ENCODE peak calls at places on chromosomes 6 and 20, in ten cellular contexts. O is AG04450, H is fibroblast of lung, Y is fibroblast of villous mesenchyme, U is HFFc6, V is tibial artery, E is cardiac fibroblast, A is activated B cell treated with CpG ODN at 0.5 μM for 24 hours, J is WTC11, L is endodermal cell. N is an unnamed sample.

GRCh38 chr20:63006611-63007471 is at the start of gene BHLHE23:
- DNase-seq in L (peak; percentile 88), U (no peak), H (no peak), O (no peak), V (no peak), A (peak; percentile 44), E (no peak), Y (no peak), J (peak; percentile 68), N (peak; percentile 91)

GRCh38 chr6:44800171-44800671 is 412.7 kb downstream of the CDC5L start:
- DNase-seq in H (peak; percentile 82), O (no peak), Y (peak; percentile 36), E (peak; percentile 82), A (no peak), L (no peak), U (peak; percentile 5), J (no peak), V (peak; percentile 36), N (no peak)

GRCh38 chr20:53884859-53885654 is 185.3 kb downstream of the BCAS1 start:
- DNase-seq in E (no peak), J (no peak), A (no peak), H (peak; percentile 61), U (no peak), O (no peak), L (no peak), V (no peak), Y (no peak), N (no peak)

GRCh38 chr6:73353636-73354388 is at the start of gene DPPA5:
- DNase-seq in L (no peak), U (no peak), Y (no peak), A (no peak), O (no peak), V (no peak), H (no peak), E (no peak), J (peak; percentile 37), N (no peak)

GRCh38 chr20:37486186-37486999 is 34.7 kb upstream of the NNAT start:
- DNase-seq in L (no peak), O (no peak), E (no peak), V (no peak), U (no peak), H (no peak), Y (no peak), J (no peak), A (no peak), N (no peak)

GRCh38 chr20:57659789-57660509 is 39.7 kb upstream of the ZBP1 start:
- DNase-seq in L (peak; percentile 38), Y (no peak), H (no peak), V (peak; percentile 15), U (no peak), O (no peak), E (no peak), J (peak; percentile 8), A (peak; percentile 14), N (peak; percentile 9)

GRCh38 chr20:34511891-34512265 is 4.3 kb upstream of the DYNLRB1 start:
- DNase-seq in O (no peak), A (no peak), Y (no peak), L (no peak), H (no peak), E (no peak), V (no peak), U (no peak), J (no peak), N (no peak)

GRCh38 chr6:133241901-133242760 is 974 bp downstream of the EYA4 start:
- DNase-seq in H (peak; percentile 32), O (no peak), U (no peak), L (peak; percentile 80), V (no peak), Y (peak; percentile 9), A (no peak), J (peak; percentile 45), E (peak; percentile 12), N (peak; percentile 57)

GRCh38 chr6:150692604-150693003 is 92.9 kb downstream of the PLEKHG1 start:
- DNase-seq in J (no peak), L (no peak), V (no peak), A (no peak), U (no peak), H (no peak), Y (no peak), O (no peak), E (no peak), N (no peak)

GRCh38 chr20:14935285-14935684 is 597.9 kb upstream of the FLRT3 start:
- DNase-seq in L (no peak), U (no peak), E (no peak), Y (no peak), H (no peak), A (no peak), J (no peak), O (no peak), V (no peak), N (no peak)

GRCh38 chr20:18190466-18191233 is 53.0 kb downstream of the KAT14 start:
- DNase-seq in V (no peak), U (peak; percentile 12), Y (peak; percentile 44), E (no peak), O (no peak), J (peak; percentile 34), A (no peak), L (peak; percentile 61), H (no peak), N (no peak)

GRCh38 chr20:25291432-25292133 is 43.7 kb downstream of the PYGB start:
- DNase-seq in U (no peak), L (no peak), A (no peak), E (no peak), J (no peak), Y (no peak), V (no peak), H (no peak), O (no peak), N (no peak)

GRCh38 chr6:95095271-95095670 is 482.1 kb upstream of the MANEA start:
- DNase-seq in E (no peak), Y (no peak), U (no peak), V (no peak), O (no peak), L (no peak), J (no peak), H (peak; percentile 6), A (no peak), N (no peak)

GRCh38 chr6:95093154-95093553 is 484.2 kb upstream of the MANEA start:
- DNase-seq in J (no peak), A (no peak), O (no peak), L (no peak), U (no peak), E (no peak), H (peak; percentile 54), V (no peak), Y (no peak), N (no peak)

GRCh38 chr6:95094751-95095150 is 482.6 kb upstream of the MANEA start:
- DNase-seq in Y (peak; percentile 2), O (peak; percentile 16), J (no peak), L (no peak), U (peak; percentile 20), V (no peak), A (no peak), H (peak; percentile 78), E (peak; percentile 7), N (no peak)

GRCh38 chr6:95095855-95096254 is 481.5 kb upstream of the MANEA start:
- DNase-seq in A (no peak), U (no peak), L (no peak), V (no peak), O (no peak), H (no peak), Y (no peak), E (no peak), J (no peak), N (no peak)

GRCh38 chr6:95091823-95092436 is 485.4 kb upstream of the MANEA start:
- DNase-seq in E (peak; percentile 67), V (no peak), L (no peak), Y (peak; percentile 50), U (peak; percentile 50), O (peak; percentile 16), A (no peak), J (no peak), H (peak; percentile 58), N (no peak)
- TF ChIP-seq CTCF in E (peak; percentile 43), V (peak; percentile 25), L (peak; percentile 84), Y (peak; percentile 48), U (peak; percentile 77), O (peak; percentile 69), A (no peak), J (peak; percentile 55), H (peak; percentile 56), N (peak; percentile 67)

GRCh38 chr6:125816828-125817280 is 26.1 kb downstream of the NCOA7 start:
- DNase-seq in J (no peak), Y (no peak), H (no peak), L (no peak), E (no peak), A (no peak), O (no peak), U (no peak), V (no peak), N (no peak)
- TF ChIP-seq CTCF in J (no peak), Y (no peak), H (no peak), L (no peak), E (no peak), A (no peak), O (no peak), U (no peak), V (no peak), N (no peak)

DNA sequence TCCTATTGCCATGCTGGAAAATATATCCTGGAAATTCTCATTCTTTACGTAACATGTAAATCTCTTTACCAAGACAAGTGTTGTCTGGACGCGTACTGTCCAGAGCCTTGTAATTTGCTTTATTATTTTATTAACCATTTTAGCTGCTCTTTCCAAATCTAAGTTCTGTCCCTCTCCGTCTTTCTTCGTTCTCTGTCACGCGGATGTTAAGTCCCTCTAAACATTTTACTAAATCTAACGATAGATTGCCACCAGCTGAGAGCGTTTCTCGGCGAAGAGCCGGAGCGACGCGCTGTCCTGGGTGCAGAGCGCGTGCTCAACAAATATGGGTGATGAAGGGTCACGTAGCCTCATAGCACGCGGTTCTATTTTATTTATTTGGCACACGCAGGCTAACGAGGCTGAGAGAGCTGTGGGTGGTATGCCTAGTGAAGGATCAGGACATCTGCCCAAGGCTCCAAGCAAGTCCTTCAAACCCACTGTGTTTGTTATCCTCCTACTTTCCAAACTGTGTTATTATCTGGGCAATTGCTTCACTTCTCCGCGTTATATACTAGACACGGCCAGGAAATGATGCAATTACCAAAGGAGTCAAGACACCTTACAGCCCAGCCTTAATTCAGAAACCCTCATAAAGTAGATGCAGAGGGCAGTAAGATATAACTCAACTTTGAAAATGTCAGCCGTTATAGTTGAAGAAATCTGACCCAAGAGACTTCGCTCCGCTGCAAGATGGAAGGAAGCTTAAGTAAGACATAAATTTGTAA is 10.0 kb upstream of the NCOA7 start:
- DNase-seq in A (peak; percentile 44), L (peak; percentile 66), V (peak; percentile 57), J (no peak), Y (peak; percentile 89), O (no peak), U (peak; percentile 54), H (peak; percentile 71), E (peak; percentile 86), N (peak; percentile 39)
- TF ChIP-seq CTCF in A (no peak), L (no peak), V (no peak), J (no peak), Y (no peak), O (no peak), U (peak; percentile 3), H (no peak), E (no peak), N (no peak)

DNA sequence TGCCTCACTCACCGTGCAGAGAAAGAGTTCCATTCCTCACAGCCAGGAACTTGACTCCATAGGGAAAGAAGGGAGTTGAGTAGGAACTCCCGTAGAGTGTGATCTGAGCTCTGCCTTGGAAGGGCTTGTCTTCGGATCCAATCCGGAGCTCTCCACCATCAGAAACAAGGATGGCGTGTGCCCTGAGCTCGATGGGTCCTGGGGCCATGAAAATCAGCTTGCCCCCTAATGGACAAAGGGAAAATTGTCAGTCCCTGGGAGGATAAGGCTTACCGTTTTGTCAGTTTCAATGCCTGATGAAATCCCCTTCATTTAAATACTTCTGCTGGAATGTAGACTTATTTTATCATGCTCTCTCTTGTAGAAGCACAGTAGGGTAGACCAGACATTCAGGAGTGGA is 153.3 kb downstream of the PKHD1 start:
- DNase-seq in O (no peak), H (no peak), V (no peak), U (no peak), A (no peak), Y (no peak), J (peak; percentile 49), E (no peak), L (peak; percentile 82), N (no peak)
- TF ChIP-seq CTCF in O (peak; percentile 9), H (peak; percentile 11), V (no peak), U (peak; percentile 30), A (no peak), Y (peak; percentile 13), J (peak; percentile 50), E (no peak), L (peak; percentile 79), N (peak; percentile 70)

N was measured in glutamatergic neuron.